ENCODE peak calls at places on chromosomes 3 and 15, in seven cellular contexts. One of them, this sample, is unnamed.

GRCh38 chr3:174132421-174133042 is 726.6 kb upstream of the NAALADL2 start:
- DNase-seq in heart right ventricle: no peak
- DNase-seq in Calu3: peak
- DNase-seq in fibroblast of lung: no peak
- DNase-seq in dorsolateral prefrontal cortex: no peak
- DNase-seq in mesothelial cell of epicardium: no peak
- DNase-seq in A549: no peak
- DNase-seq in this sample: no peak

GRCh38 chr3:196517142-196517808 is 2.1 kb upstream of the SMCO1 start:
- DNase-seq in dorsolateral prefrontal cortex: no peak
- DNase-seq in A549: no peak
- DNase-seq in heart right ventricle: no peak
- DNase-seq in Calu3: no peak
- DNase-seq in fibroblast of lung: no peak
- DNase-seq in mesothelial cell of epicardium: no peak
- DNase-seq in this sample: no peak

GRCh38 chr3:37861540-37862051 is at the start of gene CTDSPL:
- DNase-seq in heart right ventricle: no peak
- DNase-seq in fibroblast of lung: peak
- DNase-seq in mesothelial cell of epicardium: peak
- DNase-seq in dorsolateral prefrontal cortex: peak
- DNase-seq in Calu3: peak
- DNase-seq in A549: peak
- DNase-seq in this sample: no peak

GRCh38 chr3:150308481-150308918 is 99.6 kb upstream of the TSC22D2 start:
- DNase-seq in fibroblast of lung: peak
- DNase-seq in A549: no peak
- DNase-seq in dorsolateral prefrontal cortex: no peak
- DNase-seq in Calu3: peak
- DNase-seq in heart right ventricle: no peak
- DNase-seq in mesothelial cell of epicardium: no peak
- DNase-seq in this sample: no peak

GRCh38 chr15:98281130-98281529 is 320.6 kb downstream of the ARRDC4 start:
- DNase-seq in heart right ventricle: no peak
- DNase-seq in mesothelial cell of epicardium: no peak
- DNase-seq in fibroblast of lung: no peak
- DNase-seq in A549: no peak
- DNase-seq in Calu3: no peak
- DNase-seq in dorsolateral prefrontal cortex: no peak
- DNase-seq in this sample: no peak

GRCh38 chr3:141095546-141095937 is 44.4 kb downstream of the SPSB4 start:
- DNase-seq in dorsolateral prefrontal cortex: no peak
- DNase-seq in mesothelial cell of epicardium: no peak
- DNase-seq in Calu3: no peak
- DNase-seq in fibroblast of lung: no peak
- DNase-seq in A549: no peak
- DNase-seq in heart right ventricle: no peak
- DNase-seq in this sample: no peak

GRCh38 chr3:104102386-104102785 is 1264.3 kb upstream of the ALCAM start:
- DNase-seq in A549: peak
- DNase-seq in fibroblast of lung: peak
- DNase-seq in mesothelial cell of epicardium: no peak
- DNase-seq in heart right ventricle: no peak
- DNase-seq in dorsolateral prefrontal cortex: no peak
- DNase-seq in Calu3: peak
- DNase-seq in this sample: no peak

GRCh38 chr3:66386011-66386924 is 114.6 kb downstream of the LRIG1 start:
- DNase-seq in fibroblast of lung: no peak
- DNase-seq in heart right ventricle: no peak
- DNase-seq in A549: no peak
- DNase-seq in mesothelial cell of epicardium: no peak
- DNase-seq in dorsolateral prefrontal cortex: no peak
- DNase-seq in Calu3: no peak
- DNase-seq in this sample: no peak

GRCh38 chr3:11637901-11638668 is 5.6 kb downstream of the VGLL4 start:
- DNase-seq in Calu3: no peak
- DNase-seq in fibroblast of lung: no peak
- DNase-seq in A549: no peak
- DNase-seq in dorsolateral prefrontal cortex: no peak
- DNase-seq in heart right ventricle: no peak
- DNase-seq in mesothelial cell of epicardium: no peak
- DNase-seq in this sample: no peak

GRCh38 chr15:49494842-49495241 is 71.8 kb downstream of the FGF7 start:
- DNase-seq in Calu3: no peak
- DNase-seq in fibroblast of lung: peak
- DNase-seq in dorsolateral prefrontal cortex: no peak
- DNase-seq in A549: no peak
- DNase-seq in mesothelial cell of epicardium: no peak
- DNase-seq in heart right ventricle: no peak
- DNase-seq in this sample: no peak

GRCh38 chr3:3699407-3699806 is 99.8 kb upstream of the LRRN1 start:
- DNase-seq in dorsolateral prefrontal cortex: no peak
- DNase-seq in heart right ventricle: no peak
- DNase-seq in mesothelial cell of epicardium: no peak
- DNase-seq in A549: no peak
- DNase-seq in Calu3: no peak
- DNase-seq in fibroblast of lung: peak
- DNase-seq in this sample: no peak

GRCh38 chr3:64011685-64012084 is 11.6 kb downstream of the PSMD6 start:
- DNase-seq in dorsolateral prefrontal cortex: no peak
- DNase-seq in mesothelial cell of epicardium: no peak
- DNase-seq in A549: no peak
- DNase-seq in heart right ventricle: no peak
- DNase-seq in Calu3: no peak
- DNase-seq in fibroblast of lung: peak
- DNase-seq in this sample: no peak

GRCh38 chr3:122458992-122459391 is 43.1 kb upstream of the WDR5B start:
- DNase-seq in mesothelial cell of epicardium: no peak
- DNase-seq in heart right ventricle: peak
- DNase-seq in dorsolateral prefrontal cortex: no peak
- DNase-seq in fibroblast of lung: peak
- DNase-seq in Calu3: no peak
- DNase-seq in A549: peak
- DNase-seq in this sample: no peak

GRCh38 chr3:190491533-190492054 is 22.3 kb upstream of the IL1RAP start:
- DNase-seq in mesothelial cell of epicardium: no peak
- DNase-seq in fibroblast of lung: peak
- DNase-seq in Calu3: peak
- DNase-seq in A549: no peak
- DNase-seq in dorsolateral prefrontal cortex: no peak
- DNase-seq in heart right ventricle: peak
- DNase-seq in this sample: no peak

GRCh38 chr15:85579011-85579701 is 198.8 kb downstream of the AKAP13 start:
- DNase-seq in A549: no peak
- DNase-seq in dorsolateral prefrontal cortex: no peak
- DNase-seq in Calu3: peak
- DNase-seq in mesothelial cell of epicardium: no peak
- DNase-seq in heart right ventricle: peak
- DNase-seq in fibroblast of lung: no peak
- DNase-seq in this sample: no peak

GRCh38 chr3:49813497-49814174 is at the start of gene UBA7:
- DNase-seq in heart right ventricle: peak
- DNase-seq in A549: no peak
- DNase-seq in mesothelial cell of epicardium: no peak
- DNase-seq in Calu3: peak
- DNase-seq in dorsolateral prefrontal cortex: no peak
- DNase-seq in fibroblast of lung: peak
- DNase-seq in this sample: no peak

GRCh38 chr3:128993461-128994172 is at the start of gene CFAP92:
- DNase-seq in dorsolateral prefrontal cortex: peak
- DNase-seq in A549: peak
- DNase-seq in mesothelial cell of epicardium: peak
- DNase-seq in heart right ventricle: peak
- DNase-seq in Calu3: peak
- DNase-seq in fibroblast of lung: peak
- DNase-seq in this sample: peak
- TF ChIP-seq CTCF in dorsolateral prefrontal cortex: no peak
- TF ChIP-seq CTCF in A549: no peak
- TF ChIP-seq CTCF in mesothelial cell of epicardium: no peak
- TF ChIP-seq CTCF in heart right ventricle: no peak
- TF ChIP-seq CTCF in Calu3: no peak
- TF ChIP-seq CTCF in fibroblast of lung: no peak
- TF ChIP-seq CTCF in this sample: no peak

GRCh38 chr3:72115307-72115706 is 330.4 kb upstream of the PROK2 start:
- DNase-seq in mesothelial cell of epicardium: no peak
- DNase-seq in heart right ventricle: no peak
- DNase-seq in A549: no peak
- DNase-seq in dorsolateral prefrontal cortex: no peak
- DNase-seq in Calu3: no peak
- DNase-seq in fibroblast of lung: no peak
- DNase-seq in this sample: no peak
- TF ChIP-seq CTCF in mesothelial cell of epicardium: no peak
- TF ChIP-seq CTCF in heart right ventricle: no peak
- TF ChIP-seq CTCF in A549: no peak
- TF ChIP-seq CTCF in dorsolateral prefrontal cortex: no peak
- TF ChIP-seq CTCF in Calu3: no peak
- TF ChIP-seq CTCF in fibroblast of lung: no peak
- TF ChIP-seq CTCF in this sample: no peak

GRCh38 chr3:32340039-32340438 is 51.6 kb upstream of the CMTM7 start:
- DNase-seq in dorsolateral prefrontal cortex: no peak
- DNase-seq in A549: peak
- DNase-seq in mesothelial cell of epicardium: no peak
- DNase-seq in Calu3: peak
- DNase-seq in heart right ventricle: peak
- DNase-seq in fibroblast of lung: peak
- DNase-seq in this sample: no peak

GRCh38 chr3:32336123-32336518 is 55.5 kb upstream of the CMTM7 start:
- DNase-seq in Calu3: no peak
- DNase-seq in fibroblast of lung: no peak
- DNase-seq in mesothelial cell of epicardium: no peak
- DNase-seq in dorsolateral prefrontal cortex: no peak
- DNase-seq in heart right ventricle: no peak
- DNase-seq in A549: no peak
- DNase-seq in this sample: no peak

GRCh38 chr3:32337501-32337900 is 54.2 kb upstream of the CMTM7 start:
- DNase-seq in heart right ventricle: no peak
- DNase-seq in dorsolateral prefrontal cortex: no peak
- DNase-seq in Calu3: no peak
- DNase-seq in A549: no peak
- DNase-seq in fibroblast of lung: no peak
- DNase-seq in mesothelial cell of epicardium: no peak
- DNase-seq in this sample: no peak

GRCh38 chr3:32335365-32336122 is 56.1 kb upstream of the CMTM7 start:
- DNase-seq in fibroblast of lung: no peak
- DNase-seq in dorsolateral prefrontal cortex: no peak
- DNase-seq in A549: no peak
- DNase-seq in Calu3: no peak
- DNase-seq in heart right ventricle: no peak
- DNase-seq in mesothelial cell of epicardium: no peak
- DNase-seq in this sample: no peak

GRCh38 chr3:32334675-32335074 is 57.0 kb upstream of the CMTM7 start:
- DNase-seq in heart right ventricle: no peak
- DNase-seq in fibroblast of lung: no peak
- DNase-seq in mesothelial cell of epicardium: no peak
- DNase-seq in Calu3: no peak
- DNase-seq in dorsolateral prefrontal cortex: no peak
- DNase-seq in A549: no peak
- DNase-seq in this sample: no peak
- TF ChIP-seq CTCF in heart right ventricle: no peak
- TF ChIP-seq CTCF in fibroblast of lung: no peak
- TF ChIP-seq CTCF in mesothelial cell of epicardium: no peak
- TF ChIP-seq CTCF in Calu3: no peak
- TF ChIP-seq CTCF in dorsolateral prefrontal cortex: no peak
- TF ChIP-seq CTCF in A549: no peak
- TF ChIP-seq CTCF in this sample: peak

GRCh38 chr15:52702390-52702789 is 23.2 kb upstream of the ATOSA start:
- DNase-seq in mesothelial cell of epicardium: no peak
- DNase-seq in A549: no peak
- DNase-seq in heart right ventricle: no peak
- DNase-seq in Calu3: no peak
- DNase-seq in dorsolateral prefrontal cortex: no peak
- DNase-seq in fibroblast of lung: no peak
- DNase-seq in this sample: no peak

GRCh38 chr15:52699457-52699856 is 20.3 kb upstream of the ATOSA start:
- DNase-seq in fibroblast of lung: peak
- DNase-seq in heart right ventricle: no peak
- DNase-seq in mesothelial cell of epicardium: no peak
- DNase-seq in dorsolateral prefrontal cortex: no peak
- DNase-seq in Calu3: no peak
- DNase-seq in A549: no peak
- DNase-seq in this sample: no peak

GRCh38 chr15:52695146-52695545 is 16.0 kb upstream of the ATOSA start:
- DNase-seq in heart right ventricle: no peak
- DNase-seq in A549: no peak
- DNase-seq in Calu3: no peak
- DNase-seq in fibroblast of lung: no peak
- DNase-seq in dorsolateral prefrontal cortex: no peak
- DNase-seq in mesothelial cell of epicardium: no peak
- DNase-seq in this sample: no peak

GRCh38 chr15:52698514-52698913 is 19.3 kb upstream of the ATOSA start:
- DNase-seq in Calu3: no peak
- DNase-seq in fibroblast of lung: no peak
- DNase-seq in A549: no peak
- DNase-seq in heart right ventricle: no peak
- DNase-seq in mesothelial cell of epicardium: no peak
- DNase-seq in dorsolateral prefrontal cortex: no peak
- DNase-seq in this sample: no peak
- TF ChIP-seq CTCF in Calu3: no peak
- TF ChIP-seq CTCF in fibroblast of lung: no peak
- TF ChIP-seq CTCF in A549: no peak
- TF ChIP-seq CTCF in heart right ventricle: no peak
- TF ChIP-seq CTCF in mesothelial cell of epicardium: no peak
- TF ChIP-seq CTCF in dorsolateral prefrontal cortex: no peak
- TF ChIP-seq CTCF in this sample: no peak

This sample was measured in type B pancreatic cell.